ENCODE peak calls at places on chromosomes 1 and 21, in seven cellular contexts. V is AG09319, W is Right ventricle myocardium inferior, C is AG04450, L is AML-193, E is iris pigment epithelial cell, T is astrocyte of the cerebellum. N is an unnamed sample.

GRCh38 chr1:56688522-56689026 is 43.5 kb downstream of the PRKAA2 start:
- DNase-seq in V (no peak), W (no peak), C (no peak), L (no peak), E (peak; percentile 77), T (peak; percentile 60), N (no peak)

GRCh38 chr1:10424651-10425050 is 5.6 kb upstream of the CENPS start:
- DNase-seq in V (no peak), W (no peak), C (no peak), L (no peak), E (no peak), T (no peak), N (no peak)

GRCh38 chr21:41615613-41616012 is 107.7 kb upstream of the TMPRSS2 start:
- DNase-seq in V (peak; percentile 96), W (no peak), C (peak; percentile 94), L (no peak), E (peak; percentile 98), T (peak; percentile 99), N (no peak)

GRCh38 chr1:211788626-211789025 is 41.9 kb downstream of the LPGAT1 start:
- DNase-seq in V (peak; percentile 10), W (no peak), C (no peak), L (no peak), E (peak; percentile 60), T (no peak), N (no peak)

GRCh38 chr1:53968125-53968513 is 22.0 kb downstream of the LRRC42 start:
- DNase-seq in V (no peak), W (no peak), C (no peak), L (no peak), E (peak; percentile 71), T (no peak), N (no peak)

GRCh38 chr1:165369255-165369848 is 12.8 kb upstream of the LMX1A start:
- DNase-seq in V (no peak), W (peak; percentile 79), C (no peak), L (no peak), E (peak; percentile 31), T (no peak), N (peak; percentile 34)

GRCh38 chr21:33977721-33978369 is 62.2 kb upstream of the ATP5PO start:
- DNase-seq in V (no peak), W (no peak), C (no peak), L (no peak), E (no peak), T (no peak), N (no peak)

GRCh38 chr1:154726903-154727302 is 118.9 kb upstream of the ADAR start:
- DNase-seq in V (no peak), W (no peak), C (no peak), L (no peak), E (no peak), T (no peak), N (no peak)

GRCh38 chr1:212024469-212025149 is 10.7 kb downstream of the INTS7 start:
- DNase-seq in V (no peak), W (no peak), C (no peak), L (no peak), E (no peak), T (no peak), N (no peak)

GRCh38 chr1:193542668-193543067 is 356.3 kb upstream of the B3GALT2 start:
- DNase-seq in V (no peak), W (peak; percentile 20), C (no peak), L (no peak), E (no peak), T (no peak), N (no peak)

GRCh38 chr1:86972262-86972661 is 57.8 kb downstream of the HS2ST1 start:
- DNase-seq in V (no peak), W (no peak), C (no peak), L (no peak), E (no peak), T (no peak), N (no peak)

GRCh38 chr1:14778882-14779594 is 180.6 kb downstream of the KAZN start:
- DNase-seq in V (no peak), W (no peak), C (no peak), L (no peak), E (peak; percentile 37), T (no peak), N (peak; percentile 64)

GRCh38 chr1:47396671-47397196 is 19.4 kb upstream of the FOXE3 start:
- DNase-seq in V (no peak), W (no peak), C (no peak), L (no peak), E (no peak), T (no peak), N (no peak)

GRCh38 chr1:55055951-55056631 is 16.7 kb downstream of the PCSK9 start:
- DNase-seq in V (no peak), W (no peak), C (no peak), L (no peak), E (no peak), T (no peak), N (no peak)

GRCh38 chr1:67987046-67987799 is 63.2 kb downstream of the DIRAS3 start:
- DNase-seq in V (peak; percentile 85), W (no peak), C (peak; percentile 63), L (no peak), E (peak; percentile 97), T (peak; percentile 85), N (no peak)

GRCh38 chr1:217036757-217037156 is 313.5 kb upstream of the ESRRG start:
- DNase-seq in V (no peak), W (no peak), C (no peak), L (no peak), E (no peak), T (no peak), N (no peak)

GRCh38 chr1:98702976-98703375 is 41.5 kb downstream of the SNX7 start:
- DNase-seq in V (peak; percentile 7), W (no peak), C (peak; percentile 16), L (no peak), E (peak; percentile 81), T (no peak), N (no peak)

GRCh38 chr1:30085814-30086770 is 637.3 kb downstream of the MATN1 start:
- DNase-seq in V (no peak), W (peak; percentile 74), C (no peak), L (no peak), E (peak; percentile 18), T (no peak), N (peak; percentile 33)

GRCh38 chr21:15841856-15842564 is 112.2 kb downstream of the USP25 start:
- DNase-seq in V (peak; percentile 37), W (no peak), C (peak; percentile 34), L (no peak), E (peak; percentile 81), T (peak; percentile 90), N (no peak)

GRCh38 chr1:205301842-205302588 is 19.5 kb downstream of the NUAK2 start:
- DNase-seq in V (no peak), W (no peak), C (no peak), L (no peak), E (peak; percentile 81), T (no peak), N (peak; percentile 45)

GRCh38 chr21:33396436-33396835 is 6.8 kb upstream of the IFNGR2 start:
- DNase-seq in V (no peak), W (no peak), C (no peak), L (no peak), E (no peak), T (no peak), N (no peak)

N was measured in OCI-LY7.